ENCODE peak calls at places on chromosome 11, in seven cellular contexts. P is HepG2, C is HCT116, U is endothelial cell of umbilical vein, N is H1, F is K562, E is GM12878. I is an unnamed sample.

GRCh38 chr11:120528749-120529148 is 17.2 kb downstream of the GRIK4 start:
- DNase-seq in U (no peak), P (no peak), N (no peak), E (no peak), C (no peak), F (no peak), I (no peak)

GRCh38 chr11:131511794-131512193 is 141.4 kb downstream of the NTM start:
- DNase-seq in N (peak; percentile 82), U (no peak), F (peak; percentile 36), C (no peak), E (no peak), P (peak; percentile 27), I (no peak)

GRCh38 chr11:94171693-94172440 is 43.2 kb downstream of the PANX1 start:
- DNase-seq in U (peak; percentile 52), E (no peak), F (peak; percentile 75), C (peak; percentile 16), P (peak; percentile 31), N (peak; percentile 83), I (peak; percentile 50)

GRCh38 chr11:46347637-46348311 is 511 bp downstream of the DGKZ start:
- DNase-seq in P (no peak), E (no peak), F (no peak), N (no peak), U (no peak), C (no peak), I (no peak)

GRCh38 chr11:126547161-126547560 is 191.7 kb downstream of the ST3GAL4 start:
- DNase-seq in U (no peak), N (no peak), P (no peak), E (no peak), F (no peak), C (no peak), I (peak; percentile 89)

GRCh38 chr11:47539681-47540039 is 13.3 kb downstream of the CELF1 start:
- DNase-seq in N (no peak), F (no peak), E (no peak), U (no peak), C (no peak), P (no peak), I (no peak)

GRCh38 chr11:36164522-36165250 is 124.5 kb downstream of the COMMD9 start:
- DNase-seq in N (no peak), F (no peak), E (no peak), U (peak; percentile 73), C (no peak), P (no peak), I (peak; percentile 52)

GRCh38 chr11:38718659-38719058 is 2120.6 kb upstream of the RAG2 start:
- DNase-seq in N (no peak), P (no peak), C (no peak), F (peak; percentile 35), U (no peak), E (no peak), I (no peak)

GRCh38 chr11:21707116-21707769 is 485.6 kb upstream of the ANO5 start:
- DNase-seq in C (no peak), E (no peak), N (no peak), U (no peak), P (no peak), F (no peak), I (no peak)

GRCh38 chr11:120060512-120060911 is 77.4 kb downstream of the TRIM29 start:
- DNase-seq in F (no peak), U (no peak), N (peak; percentile 20), P (no peak), E (no peak), C (no peak), I (no peak)

GRCh38 chr11:9003573-9004309 is at the start of gene NRIP3:
- DNase-seq in C (no peak), E (no peak), F (peak; percentile 83), U (peak; percentile 58), N (peak; percentile 83), P (no peak), I (peak; percentile 52)

GRCh38 chr11:65743928-65744698 is 23.5 kb upstream of the RNASEH2C start:
- DNase-seq in C (peak; percentile 62), N (no peak), E (no peak), P (peak; percentile 82), U (peak; percentile 28), F (peak; percentile 67), I (no peak)

GRCh38 chr11:34756591-34756990 is 135.7 kb downstream of the EHF start:
- DNase-seq in E (no peak), U (no peak), C (no peak), F (no peak), P (no peak), N (no peak), I (no peak)

GRCh38 chr11:116837231-116838091 is at the start of gene APOA1:
- DNase-seq in E (no peak), N (no peak), P (peak; percentile 98), U (no peak), F (no peak), C (no peak), I (no peak)

GRCh38 chr11:35785287-35786167 is 123.0 kb downstream of the TRIM44 start:
- DNase-seq in E (peak; percentile 43), P (no peak), U (peak; percentile 59), F (no peak), N (no peak), C (no peak), I (no peak)

GRCh38 chr11:39374963-39375698 is 2084.3 kb downstream of the LRRC4C start:
- DNase-seq in E (no peak), U (peak; percentile 2), F (peak; percentile 31), N (no peak), P (peak; percentile 1), C (peak; percentile 10), I (peak; percentile 2)

GRCh38 chr11:125886997-125887372 is 483 bp upstream of the HYLS1 start:
- DNase-seq in N (no peak), P (no peak), E (no peak), U (no peak), C (no peak), F (no peak), I (no peak)

GRCh38 chr11:58945663-58946062 is 6.4 kb downstream of the GLYATL1 start:
- DNase-seq in N (no peak), E (no peak), C (no peak), P (peak; percentile 25), U (no peak), F (no peak), I (no peak)

GRCh38 chr11:126102436-126102894 is 39.8 kb upstream of the CDON start:
- DNase-seq in U (no peak), P (peak; percentile 25), C (no peak), N (no peak), E (peak; percentile 16), F (peak; percentile 52), I (peak; percentile 31)

GRCh38 chr11:61777234-61778090 is 14.9 kb downstream of the TMEM258 start:
- DNase-seq in F (no peak), P (no peak), N (peak; percentile 92), U (peak; percentile 43), E (no peak), C (no peak), I (no peak)

GRCh38 chr11:114076974-114077373 is 17.5 kb downstream of the ZBTB16 start:
- DNase-seq in N (no peak), F (no peak), U (no peak), C (no peak), E (no peak), P (no peak), I (no peak)

GRCh38 chr11:27353593-27354358 is 9.2 kb downstream of the CCDC34 start:
- DNase-seq in E (no peak), C (no peak), N (no peak), F (no peak), U (no peak), P (no peak), I (peak; percentile 80)

GRCh38 chr11:18091731-18092130 is 14.2 kb downstream of the SAAL1 start:
- DNase-seq in C (no peak), P (no peak), N (no peak), E (no peak), U (no peak), F (no peak), I (peak; percentile 51)

GRCh38 chr11:12271826-12272366 is 105.5 kb upstream of the PARVA start:
- DNase-seq in U (no peak), P (no peak), N (no peak), C (no peak), F (no peak), E (no peak), I (no peak)

GRCh38 chr11:95338430-95338991 is 107.5 kb upstream of the SESN3 start:
- DNase-seq in C (no peak), F (peak; percentile 31), N (peak; percentile 55), E (no peak), U (peak; percentile 62), P (no peak), I (peak; percentile 10)

DNA sequence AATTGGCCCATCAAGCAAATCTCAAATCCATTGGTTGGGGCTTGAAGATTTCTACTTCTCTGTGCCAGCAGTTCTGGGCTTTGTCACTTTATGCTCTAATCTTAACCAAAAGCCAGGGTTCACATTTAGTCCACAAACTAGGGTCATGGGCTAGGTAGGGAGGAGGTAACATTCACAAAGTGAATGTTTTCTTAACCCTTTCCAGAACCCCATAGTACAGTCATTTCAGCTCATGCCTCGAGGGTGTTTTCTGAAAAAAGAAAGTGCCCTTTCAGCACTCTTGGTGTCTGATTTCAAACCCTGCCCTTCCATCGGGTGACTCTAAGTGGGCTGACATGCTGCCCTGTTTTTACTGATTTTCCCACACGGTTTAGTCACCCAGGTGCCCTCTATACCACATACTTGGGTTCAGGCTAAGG is 2.6 kb downstream of the POU2AF1 start:
- DNase-seq in C (no peak), N (no peak), P (no peak), F (no peak), E (no peak), U (no peak), I (no peak)
- H2AFZ ChIP-seq in C (no peak overlapping the region), N (no peak overlapping the region), P (peak overlapping the region; percentile 46), F (no peak overlapping the region), E (no peak overlapping the region), U (no peak overlapping the region), I (no peak overlapping the region)

GRCh38 chr11:74988541-74989268 is at the start of gene NEU3:
- DNase-seq in E (peak; percentile 59), N (peak; percentile 83), P (peak; percentile 77), C (peak; percentile 69), U (peak; percentile 82), F (peak; percentile 91), I (peak; percentile 69)
- TF ChIP-seq POLR2A in E (peak; percentile 93), N (peak; percentile 93), P (peak; percentile 87), C (peak; percentile 62), U (peak; percentile 81), F (peak; percentile 91), I (peak; percentile 75)

GRCh38 chr11:92769125-92769524 is 200.3 kb upstream of the MTNR1B start:
- DNase-seq in C (no peak), N (no peak), U (no peak), P (no peak), F (no peak), E (no peak), I (no peak)
- H2AFZ ChIP-seq in C (no peak overlapping the region), N (no peak overlapping the region), U (no peak overlapping the region), P (no peak overlapping the region), F (no peak overlapping the region), E (no peak overlapping the region), I (no peak overlapping the region)

DNA sequence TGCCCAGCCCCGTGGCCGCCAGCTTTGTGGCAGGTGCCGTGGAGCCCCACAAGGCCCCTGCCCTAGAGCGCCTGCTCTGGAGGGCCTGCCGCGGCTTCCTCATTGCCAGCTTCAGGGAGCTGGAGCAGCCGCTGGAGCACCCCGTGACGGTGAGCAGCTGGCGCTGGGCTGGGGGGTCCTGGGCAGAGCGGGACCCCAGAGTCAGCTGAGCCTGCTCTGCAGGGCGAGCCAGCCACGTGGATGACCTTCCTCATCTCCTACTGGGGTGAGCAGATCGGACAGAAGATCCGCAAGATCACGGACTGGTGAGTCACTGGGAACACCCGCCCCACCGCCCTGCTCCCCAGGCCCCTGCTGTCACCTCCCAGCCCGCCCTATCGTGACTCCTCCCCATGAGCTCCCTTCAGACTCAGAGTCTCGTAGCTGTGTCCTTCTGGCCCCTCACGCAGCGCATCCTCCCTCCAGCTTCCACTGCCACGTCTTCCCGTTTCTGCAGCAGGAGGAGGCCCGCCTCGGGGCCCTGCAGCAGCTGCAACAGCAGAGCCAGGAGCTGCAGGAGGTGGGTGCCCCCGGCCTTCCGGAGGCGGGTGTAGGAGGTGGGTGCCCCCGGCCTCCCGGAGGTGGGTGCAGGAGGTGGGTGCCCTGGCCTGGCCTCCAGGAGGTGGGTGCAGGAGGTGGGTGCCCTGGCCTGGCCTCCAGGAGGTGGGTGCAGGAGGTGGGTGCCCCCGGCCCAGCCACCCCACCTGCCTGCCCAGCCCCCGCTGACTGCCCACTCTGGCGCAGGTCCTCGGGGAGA is 4.7 kb downstream of the TCIRG1 start:
- DNase-seq in E (no peak), C (no peak), U (no peak), P (no peak), F (peak; percentile 95), N (no peak), I (peak; percentile 66)
- TF ChIP-seq POLR2A in E (no peak), C (no peak), U (no peak), P (no peak), F (peak; percentile 66), N (no peak), I (no peak)

I was measured in IMR-90.